ENCODE peak calls at places on chromosome 13, in seven cellular contexts. One of them, this sample, is unnamed. For H3K36me3 and H3K4me1, the result is how much of the 10 kb centered on the place peaks cover.

GRCh38 chr13:29937836-29938235 is 87.4 kb upstream of the UBL3 start:
- DNase-seq in heart right ventricle: no peak
- DNase-seq in mucosa of descending colon: no peak
- DNase-seq in testis: no peak
- DNase-seq in PC-3: no peak
- DNase-seq in mammary epithelial cell: no peak
- DNase-seq in keratinocyte: no peak
- DNase-seq in this sample: no peak

GRCh38 chr13:31049083-31049482 is 112.6 kb downstream of the HSPH1 start:
- DNase-seq in testis: no peak
- DNase-seq in mucosa of descending colon: no peak
- DNase-seq in heart right ventricle: no peak
- DNase-seq in keratinocyte: no peak
- DNase-seq in PC-3: no peak
- DNase-seq in mammary epithelial cell: no peak
- DNase-seq in this sample: no peak

GRCh38 chr13:44132710-44133109 is 240.9 kb upstream of the SERP2 start:
- DNase-seq in keratinocyte: no peak
- DNase-seq in mucosa of descending colon: peak
- DNase-seq in testis: peak
- DNase-seq in PC-3: peak
- DNase-seq in mammary epithelial cell: peak
- DNase-seq in heart right ventricle: peak
- DNase-seq in this sample: no peak

GRCh38 chr13:25375727-25376358 is 4.1 kb downstream of the ATP8A2 start:
- DNase-seq in keratinocyte: no peak
- DNase-seq in mammary epithelial cell: peak
- DNase-seq in PC-3: peak
- DNase-seq in mucosa of descending colon: peak
- DNase-seq in heart right ventricle: no peak
- DNase-seq in testis: peak
- DNase-seq in this sample: peak

GRCh38 chr13:100753391-100753790 is 78.8 kb upstream of the TMTC4 start:
- DNase-seq in heart right ventricle: no peak
- DNase-seq in mucosa of descending colon: no peak
- DNase-seq in testis: no peak
- DNase-seq in keratinocyte: no peak
- DNase-seq in mammary epithelial cell: no peak
- DNase-seq in PC-3: no peak
- DNase-seq in this sample: no peak

GRCh38 chr13:39952244-39953233 is 297.1 kb downstream of the COG6 start:
- DNase-seq in mucosa of descending colon: no peak
- DNase-seq in testis: no peak
- DNase-seq in PC-3: no peak
- DNase-seq in keratinocyte: no peak
- DNase-seq in heart right ventricle: no peak
- DNase-seq in mammary epithelial cell: no peak
- DNase-seq in this sample: no peak

GRCh38 chr13:94112731-94113130 is 366.8 kb downstream of the DCT start:
- DNase-seq in mammary epithelial cell: no peak
- DNase-seq in testis: no peak
- DNase-seq in heart right ventricle: no peak
- DNase-seq in PC-3: no peak
- DNase-seq in keratinocyte: no peak
- DNase-seq in mucosa of descending colon: no peak
- DNase-seq in this sample: no peak

GRCh38 chr13:31797154-31797775 is 57.9 kb downstream of the RXFP2 start:
- DNase-seq in mammary epithelial cell: peak
- DNase-seq in PC-3: peak
- DNase-seq in heart right ventricle: no peak
- DNase-seq in testis: no peak
- DNase-seq in keratinocyte: no peak
- DNase-seq in mucosa of descending colon: peak
- DNase-seq in this sample: no peak

GRCh38 chr13:98869408-98870090 is 108.3 kb downstream of the DOCK9 start:
- DNase-seq in keratinocyte: no peak
- DNase-seq in mammary epithelial cell: peak
- DNase-seq in PC-3: peak
- DNase-seq in mucosa of descending colon: no peak
- DNase-seq in heart right ventricle: peak
- DNase-seq in testis: peak
- DNase-seq in this sample: no peak

GRCh38 chr13:98267080-98267912 is 90.2 kb upstream of the RNF113B start:
- DNase-seq in mucosa of descending colon: peak
- DNase-seq in keratinocyte: no peak
- DNase-seq in testis: no peak
- DNase-seq in heart right ventricle: no peak
- DNase-seq in mammary epithelial cell: peak
- DNase-seq in PC-3: no peak
- DNase-seq in this sample: no peak

GRCh38 chr13:98890186-98890585 is 87.7 kb downstream of the DOCK9 start:
- DNase-seq in heart right ventricle: no peak
- DNase-seq in mammary epithelial cell: peak
- DNase-seq in keratinocyte: peak
- DNase-seq in PC-3: peak
- DNase-seq in mucosa of descending colon: no peak
- DNase-seq in testis: no peak
- DNase-seq in this sample: no peak

GRCh38 chr13:73782781-73783180 is 351.4 kb downstream of the KLF12 start:
- DNase-seq in mammary epithelial cell: no peak
- DNase-seq in keratinocyte: no peak
- DNase-seq in heart right ventricle: no peak
- DNase-seq in mucosa of descending colon: no peak
- DNase-seq in PC-3: no peak
- DNase-seq in testis: no peak
- DNase-seq in this sample: no peak

GRCh38 chr13:90640976-90641375 is 706.5 kb upstream of the MIR17HG start:
- DNase-seq in mucosa of descending colon: no peak
- DNase-seq in PC-3: peak
- DNase-seq in mammary epithelial cell: peak
- DNase-seq in keratinocyte: no peak
- DNase-seq in heart right ventricle: no peak
- DNase-seq in testis: no peak
- DNase-seq in this sample: no peak

GRCh38 chr13:29901714-29902631 is 51.6 kb upstream of the UBL3 start:
- DNase-seq in PC-3: peak
- DNase-seq in heart right ventricle: no peak
- DNase-seq in mucosa of descending colon: peak
- DNase-seq in keratinocyte: no peak
- DNase-seq in testis: no peak
- DNase-seq in mammary epithelial cell: peak
- DNase-seq in this sample: no peak

GRCh38 chr13:47237571-47237970 is 340.7 kb upstream of the HTR2A start:
- DNase-seq in mucosa of descending colon: no peak
- DNase-seq in keratinocyte: no peak
- DNase-seq in heart right ventricle: no peak
- DNase-seq in testis: no peak
- DNase-seq in mammary epithelial cell: no peak
- DNase-seq in PC-3: no peak
- DNase-seq in this sample: no peak

GRCh38 chr13:21637296-21637695 is 33.3 kb upstream of the MICU2 start:
- DNase-seq in mucosa of descending colon: peak
- DNase-seq in PC-3: peak
- DNase-seq in mammary epithelial cell: peak
- DNase-seq in keratinocyte: peak
- DNase-seq in heart right ventricle: no peak
- DNase-seq in testis: no peak
- DNase-seq in this sample: no peak
- H3K36me3 ChIP-seq in mucosa of descending colon: under half
- H3K36me3 ChIP-seq in PC-3: under half
- H3K36me3 ChIP-seq in mammary epithelial cell: under half
- H3K36me3 ChIP-seq in keratinocyte: under half
- H3K36me3 ChIP-seq in heart right ventricle: under half
- H3K36me3 ChIP-seq in testis: under half
- H3K36me3 ChIP-seq in this sample: under half

DNA sequence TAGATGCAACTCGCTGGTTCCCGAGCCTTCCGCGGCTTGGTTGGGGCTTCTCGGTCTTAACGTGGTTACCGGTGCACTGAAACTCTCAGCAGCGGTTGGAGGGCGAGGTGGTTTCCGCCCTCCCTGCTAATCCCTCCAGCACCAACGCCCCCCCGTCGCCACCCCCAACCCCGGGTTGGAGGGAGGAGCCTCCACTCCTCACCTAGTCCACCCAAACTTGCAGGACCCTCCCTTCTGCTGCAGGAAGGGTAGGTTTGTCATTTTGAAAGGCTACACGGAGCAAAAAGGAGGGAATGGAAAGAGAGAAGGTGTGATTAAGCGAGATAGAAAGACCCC is 465.0 kb downstream of the ITGBL1 start:
- DNase-seq in mucosa of descending colon: no peak
- DNase-seq in testis: no peak
- DNase-seq in heart right ventricle: no peak
- DNase-seq in keratinocyte: no peak
- DNase-seq in mammary epithelial cell: no peak
- DNase-seq in PC-3: no peak
- DNase-seq in this sample: no peak
- H3K4me3 ChIP-seq in mucosa of descending colon: no peak
- H3K4me3 ChIP-seq in testis: no peak
- H3K4me3 ChIP-seq in heart right ventricle: peak
- H3K4me3 ChIP-seq in keratinocyte: no peak
- H3K4me3 ChIP-seq in mammary epithelial cell: no peak
- H3K4me3 ChIP-seq in PC-3: no peak
- H3K4me3 ChIP-seq in this sample: no peak

GRCh38 chr13:21058361-21058760 is 3.0 kb downstream of the LATS2 start:
- DNase-seq in mammary epithelial cell: peak
- DNase-seq in mucosa of descending colon: peak
- DNase-seq in PC-3: peak
- DNase-seq in keratinocyte: no peak
- DNase-seq in testis: no peak
- DNase-seq in heart right ventricle: no peak
- DNase-seq in this sample: no peak

GRCh38 chr13:21053231-21053630 is 8.2 kb downstream of the LATS2 start:
- DNase-seq in mucosa of descending colon: no peak
- DNase-seq in testis: no peak
- DNase-seq in mammary epithelial cell: peak
- DNase-seq in heart right ventricle: no peak
- DNase-seq in keratinocyte: peak
- DNase-seq in PC-3: no peak
- DNase-seq in this sample: no peak

GRCh38 chr13:21054313-21054712 is 7.1 kb downstream of the LATS2 start:
- DNase-seq in PC-3: no peak
- DNase-seq in mucosa of descending colon: no peak
- DNase-seq in heart right ventricle: no peak
- DNase-seq in keratinocyte: no peak
- DNase-seq in mammary epithelial cell: no peak
- DNase-seq in testis: no peak
- DNase-seq in this sample: no peak

GRCh38 chr13:21055016-21055415 is 6.4 kb downstream of the LATS2 start:
- DNase-seq in heart right ventricle: no peak
- DNase-seq in PC-3: no peak
- DNase-seq in testis: no peak
- DNase-seq in keratinocyte: no peak
- DNase-seq in mammary epithelial cell: no peak
- DNase-seq in mucosa of descending colon: no peak
- DNase-seq in this sample: no peak

DNA sequence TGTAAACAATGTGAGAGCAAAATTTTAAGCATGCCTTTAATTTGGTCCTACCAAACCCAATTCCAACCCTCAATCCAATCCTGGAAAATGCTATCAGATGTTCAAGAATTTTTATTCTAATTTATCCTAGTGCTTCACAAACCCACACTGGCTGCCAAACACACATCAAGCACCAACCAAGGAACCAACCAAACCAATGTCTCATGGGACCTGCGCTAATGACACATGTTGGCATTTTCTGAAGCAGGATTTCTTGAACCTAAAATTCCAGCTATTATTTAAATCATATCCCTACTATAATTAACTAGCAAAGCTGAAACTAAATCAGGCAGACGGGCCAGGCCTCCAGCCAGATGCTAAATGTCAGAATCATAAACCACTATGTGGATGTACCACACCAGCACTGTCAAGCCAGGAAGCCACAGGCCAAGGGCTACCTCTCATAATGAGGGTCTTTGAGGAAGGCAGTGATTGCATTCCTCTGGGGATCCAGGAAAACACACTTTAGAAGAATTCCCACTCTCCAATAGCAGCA is 5.8 kb downstream of the LATS2 start:
- DNase-seq in testis: no peak
- DNase-seq in PC-3: no peak
- DNase-seq in keratinocyte: no peak
- DNase-seq in heart right ventricle: no peak
- DNase-seq in mammary epithelial cell: no peak
- DNase-seq in mucosa of descending colon: no peak
- DNase-seq in this sample: no peak
- H3K4me1 ChIP-seq in testis: under half
- H3K4me1 ChIP-seq in PC-3: under half
- H3K4me1 ChIP-seq in keratinocyte: under half
- H3K4me1 ChIP-seq in heart right ventricle: half or more
- H3K4me1 ChIP-seq in mammary epithelial cell: under half
- H3K4me1 ChIP-seq in mucosa of descending colon: under half
- H3K4me1 ChIP-seq in this sample: under half

GRCh38 chr13:113231306-113232207 is 22.1 kb downstream of the CUL4A start:
- DNase-seq in mucosa of descending colon: no peak
- DNase-seq in PC-3: no peak
- DNase-seq in heart right ventricle: no peak
- DNase-seq in keratinocyte: no peak
- DNase-seq in testis: no peak
- DNase-seq in mammary epithelial cell: no peak
- DNase-seq in this sample: no peak

GRCh38 chr13:113226873-113227272 is 17.5 kb downstream of the CUL4A start:
- DNase-seq in testis: no peak
- DNase-seq in mammary epithelial cell: no peak
- DNase-seq in PC-3: no peak
- DNase-seq in mucosa of descending colon: no peak
- DNase-seq in keratinocyte: no peak
- DNase-seq in heart right ventricle: no peak
- DNase-seq in this sample: no peak

GRCh38 chr13:113233101-113233500 is 23.7 kb downstream of the CUL4A start:
- DNase-seq in mammary epithelial cell: no peak
- DNase-seq in testis: no peak
- DNase-seq in heart right ventricle: no peak
- DNase-seq in mucosa of descending colon: no peak
- DNase-seq in PC-3: no peak
- DNase-seq in keratinocyte: no peak
- DNase-seq in this sample: no peak

GRCh38 chr13:113232208-113233003 is 23.0 kb downstream of the CUL4A start:
- DNase-seq in mammary epithelial cell: no peak
- DNase-seq in heart right ventricle: no peak
- DNase-seq in testis: no peak
- DNase-seq in keratinocyte: no peak
- DNase-seq in mucosa of descending colon: no peak
- DNase-seq in PC-3: no peak
- DNase-seq in this sample: no peak

GRCh38 chr13:113229791-113230190 is 20.4 kb downstream of the CUL4A start:
- DNase-seq in heart right ventricle: no peak
- DNase-seq in PC-3: no peak
- DNase-seq in mucosa of descending colon: no peak
- DNase-seq in mammary epithelial cell: no peak
- DNase-seq in keratinocyte: no peak
- DNase-seq in testis: no peak
- DNase-seq in this sample: no peak
- H3K36me3 ChIP-seq in heart right ventricle: under half
- H3K36me3 ChIP-seq in PC-3: under half
- H3K36me3 ChIP-seq in mucosa of descending colon: under half
- H3K36me3 ChIP-seq in mammary epithelial cell: under half
- H3K36me3 ChIP-seq in keratinocyte: under half
- H3K36me3 ChIP-seq in testis: under half
- H3K36me3 ChIP-seq in this sample: under half

GRCh38 chr13:26967119-26968038 is 204.2 kb downstream of the USP12 start:
- DNase-seq in mammary epithelial cell: no peak
- DNase-seq in mucosa of descending colon: peak
- DNase-seq in testis: no peak
- DNase-seq in heart right ventricle: peak
- DNase-seq in PC-3: no peak
- DNase-seq in keratinocyte: no peak
- DNase-seq in this sample: no peak
- H3K4me3 ChIP-seq in mammary epithelial cell: no peak
- H3K4me3 ChIP-seq in mucosa of descending colon: no peak
- H3K4me3 ChIP-seq in testis: no peak
- H3K4me3 ChIP-seq in heart right ventricle: no peak
- H3K4me3 ChIP-seq in PC-3: no peak
- H3K4me3 ChIP-seq in keratinocyte: no peak
- H3K4me3 ChIP-seq in this sample: no peak

GRCh38 chr13:114022876-114023275 is 49.0 kb upstream of the C13orf46 start:
- DNase-seq in mammary epithelial cell: no peak
- DNase-seq in PC-3: no peak
- DNase-seq in keratinocyte: no peak
- DNase-seq in mucosa of descending colon: no peak
- DNase-seq in heart right ventricle: no peak
- DNase-seq in testis: no peak
- DNase-seq in this sample: no peak
- H3K4me1 ChIP-seq in mammary epithelial cell: under half
- H3K4me1 ChIP-seq in PC-3: under half
- H3K4me1 ChIP-seq in keratinocyte: under half
- H3K4me1 ChIP-seq in mucosa of descending colon: under half
- H3K4me1 ChIP-seq in heart right ventricle: under half
- H3K4me1 ChIP-seq in testis: under half
- H3K4me1 ChIP-seq in this sample: under half